ENCODE peak calls at places on chromosomes 16 and 17, in four cellular contexts. M is PC-3, O is neuronal stem cell, U is hepatocyte. D is an unnamed sample.

GRCh38 chr17:1267471-1267947 is 2.7 kb upstream of the BHLHA9 start:
- DNase-seq in O (no peak), M (no peak), U (no peak), D (no peak)

GRCh38 chr16:68299571-68300453 is 10.9 kb downstream of the SLC7A6OS start:
- DNase-seq in M (no peak), O (no peak), U (no peak), D (peak)

GRCh38 chr16:87198328-87198731 is 118.9 kb downstream of the C16orf95 start:
- DNase-seq in O (no peak), U (no peak), M (peak), D (no peak)

GRCh38 chr17:1940810-1941185 is 84.3 kb downstream of the RTN4RL1 start:
- DNase-seq in M (no peak), O (no peak), U (no peak), D (no peak)

GRCh38 chr16:802461-802860 is 1.9 kb upstream of the GNG13 start:
- DNase-seq in M (no peak), U (no peak), O (no peak), D (no peak)

GRCh38 chr17:32516450-32516849 is 29.7 kb downstream of the CDK5R1 start:
- DNase-seq in U (no peak), M (no peak), O (no peak), D (no peak)

GRCh38 chr17:82863941-82864720 is 24.3 kb upstream of the ZNF750 start:
- DNase-seq in U (peak), M (peak), O (no peak), D (peak)

GRCh38 chr16:56202036-56202435 is 10.7 kb downstream of the GNAO1 start:
- DNase-seq in M (peak), U (no peak), O (no peak), D (peak)

GRCh38 chr16:87368029-87368765 is 15.4 kb downstream of the FBXO31 start:
- DNase-seq in U (no peak), O (no peak), M (no peak), D (no peak)

GRCh38 chr16:20898938-20899502 is 1.1 kb downstream of the DCUN1D3 start:
- DNase-seq in U (peak), O (no peak), M (no peak), D (peak)

GRCh38 chr17:38667099-38667786 is 7.5 kb downstream of the EPOP start:
- DNase-seq in O (peak), M (peak), U (peak), D (peak)

GRCh38 chr16:57000271-57001025 is 11.1 kb downstream of the NLRC5 start:
- DNase-seq in M (peak), O (no peak), U (no peak), D (peak)

GRCh38 chr17:70047619-70048018 is 27.4 kb upstream of the KCNJ16 start:
- DNase-seq in O (no peak), U (no peak), M (peak), D (no peak)

GRCh38 chr16:78292726-78293380 is 193.4 kb downstream of the WWOX start:
- DNase-seq in U (peak), O (no peak), M (no peak), D (no peak)

GRCh38 chr16:58280846-58281301 is 14.0 kb downstream of the PRSS54 start:
- DNase-seq in O (no peak), M (peak), U (no peak), D (peak)

GRCh38 chr17:35892091-35892637 is 12.0 kb upstream of the CCL5 start:
- DNase-seq in M (no peak), U (no peak), O (no peak), D (peak)

GRCh38 chr17:47719411-47720152 is 13.5 kb upstream of the TBX21 start:
- DNase-seq in U (no peak), M (peak), O (no peak), D (peak)

GRCh38 chr17:35119370-35120185 is at the start of gene RAD51D:
- DNase-seq in M (peak), U (peak), O (peak), D (peak)

GRCh38 chr16:67547423-67548264 is 14.7 kb upstream of the CTCF start:
- DNase-seq in M (no peak), U (no peak), O (no peak), D (no peak)

GRCh38 chr17:78289802-78290363 is 58.5 kb downstream of the TMEM235 start:
- DNase-seq in M (peak), O (peak), U (peak), D (peak)

GRCh38 chr16:9090101-9090959 is 1.1 kb upstream of the HAPSTR1 start:
- DNase-seq in O (peak), M (peak), U (peak), D (no peak)

GRCh38 chr16:86297391-86297790 is 212.9 kb upstream of the FOXF1 start:
- DNase-seq in U (no peak), O (no peak), M (no peak), D (peak)

GRCh38 chr17:80219777-80220708 is at the start of the genes SGSH and SLC26A11:
- DNase-seq in O (peak), M (peak), U (peak), D (peak)

GRCh38 chr17:5418858-5419355 is 555 bp downstream of the NUP88 start:
- DNase-seq in O (peak), M (peak), U (peak), D (peak)

GRCh38 chr16:51816929-51817328 is 665.9 kb upstream of the SALL1 start:
- DNase-seq in M (no peak), O (no peak), U (no peak), D (no peak)

GRCh38 chr17:76174072-76174471 is 33.0 kb upstream of the FOXJ1 start:
- DNase-seq in U (no peak), M (no peak), O (no peak), D (no peak)

GRCh38 chr16:576823-577201 is 7.0 kb downstream of the PIGQ start:
- DNase-seq in O (no peak), U (no peak), M (no peak), D (no peak)

GRCh38 chr17:72392056-72393010 is 271.5 kb downstream of the SOX9 start:
- DNase-seq in O (no peak), M (peak), U (no peak), D (no peak)

GRCh38 chr17:43814714-43815113 is 18.2 kb downstream of the MPP3 start:
- DNase-seq in U (no peak), M (peak), O (no peak), D (peak)

GRCh38 chr17:80955673-80956306 is 35.9 kb upstream of the CHMP6 start:
- DNase-seq in O (no peak), M (no peak), U (no peak), D (no peak)

GRCh38 chr16:4367393-4367856 is 4.2 kb upstream of the VASN start:
- DNase-seq in O (no peak), M (no peak), U (no peak), D (no peak)

GRCh38 chr17:35286120-35286781 is 43.4 kb downstream of the SLFN5 start:
- DNase-seq in O (no peak), U (no peak), M (peak), D (no peak)

GRCh38 chr16:31458073-31458834 is 1.0 kb upstream of the ARMC5 start:
- DNase-seq in U (peak), M (no peak), O (no peak), D (peak)

GRCh38 chr16:51753382-51753781 is 602.3 kb upstream of the SALL1 start:
- DNase-seq in M (no peak), O (no peak), U (no peak), D (no peak)

GRCh38 chr17:7969434-7969833 is 33.0 kb upstream of the GUCY2D start:
- DNase-seq in U (no peak), O (no peak), M (no peak), D (no peak)

DNA sequence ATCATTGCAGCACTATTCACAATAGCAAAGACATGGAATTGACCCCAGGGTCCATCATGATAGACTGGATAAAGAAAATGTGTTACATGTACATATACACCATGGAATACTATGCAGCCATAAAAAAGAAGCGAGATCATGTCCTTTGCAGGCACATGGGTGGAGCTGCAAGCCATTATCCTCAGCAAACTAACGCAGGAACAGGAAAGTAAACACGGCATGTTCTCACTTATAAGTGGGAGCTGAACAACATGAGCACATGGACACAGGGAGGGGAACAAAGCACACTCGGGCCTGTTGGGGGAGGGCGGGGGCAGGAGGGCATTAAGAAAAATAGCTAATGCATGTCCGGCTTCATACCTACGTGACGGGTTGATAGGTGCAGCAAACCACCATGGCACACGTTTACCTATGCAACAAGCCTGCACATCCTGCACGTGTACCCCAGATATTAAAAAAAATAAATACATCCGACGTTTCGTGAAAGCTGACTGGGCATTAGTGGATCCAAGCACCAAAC is 28.9 kb downstream of the ZNF778 start:
- DNase-seq in U (no peak), M (no peak), O (no peak), D (no peak)
- H2AFZ ChIP-seq in U (peak), M (peak), O (peak), D (peak)

GRCh38 chr17:40244255-40244654 is 25.2 kb downstream of the WIPF2 start:
- DNase-seq in U (no peak), M (no peak), O (no peak), D (no peak)
- H3K4me2 ChIP-seq in U (no peak), M (no peak), O (no peak), D (no peak)

DNA sequence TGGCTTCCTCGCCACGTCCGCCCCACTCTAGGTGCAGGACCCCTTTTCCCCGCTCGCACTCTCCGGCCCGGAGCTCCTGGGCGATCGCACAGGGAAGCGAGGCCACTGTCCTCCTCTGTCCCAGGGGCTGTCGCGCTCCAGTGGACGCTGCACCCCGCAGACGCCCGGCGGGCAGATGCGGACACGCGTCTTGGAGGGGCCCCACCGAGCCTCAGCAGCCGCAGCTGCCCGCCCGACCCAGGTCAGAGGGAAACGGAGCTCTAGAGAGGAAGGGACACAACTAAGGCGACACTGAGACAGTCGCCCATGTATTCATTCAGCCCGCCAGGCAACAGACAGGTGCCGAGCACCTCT is 726 bp upstream of the SLC13A5 start:
- DNase-seq in M (no peak), U (no peak), O (peak), D (no peak)
- H3K4me3 ChIP-seq in M (no peak), U (peak), O (peak), D (no peak)

GRCh38 chr16:84689126-84689525 is 10.7 kb upstream of the USP10 start:
- DNase-seq in M (peak), O (no peak), U (peak), D (peak)
- H2AFZ ChIP-seq in M (no peak), O (no peak), U (no peak), D (no peak)

DNA sequence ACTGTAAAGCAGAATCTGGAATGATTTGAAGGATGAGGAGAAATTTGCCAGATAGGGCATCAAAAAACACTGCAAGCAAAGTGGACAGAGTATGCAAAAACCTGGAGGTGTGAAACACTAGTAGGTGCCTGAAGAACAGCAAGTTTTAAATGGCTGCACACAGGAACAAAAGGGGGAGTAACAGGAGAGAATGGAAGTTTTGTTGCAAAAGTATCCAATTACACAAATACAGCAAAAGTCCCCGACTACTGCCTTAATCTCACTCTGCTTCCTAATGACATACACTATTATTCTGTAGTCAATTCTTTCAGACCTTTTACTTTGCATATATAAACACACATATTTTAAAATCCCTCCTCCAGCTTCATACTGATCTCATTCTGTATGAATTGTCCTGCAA is 1.5 kb downstream of the HEATR6 start:
- DNase-seq in U (no peak), M (no peak), O (no peak), D (no peak)
- H3K4me2 ChIP-seq in U (peak), M (peak), O (no peak), D (peak)

GRCh38 chr16:27538508-27538907 is 11.2 kb downstream of the GTF3C1 start:
- DNase-seq in U (no peak), O (no peak), M (no peak), D (no peak)

GRCh38 chr16:27543801-27544200 is 5.9 kb downstream of the GTF3C1 start:
- DNase-seq in U (no peak), M (no peak), O (no peak), D (no peak)

GRCh38 chr16:27544671-27545070 is 5.0 kb downstream of the GTF3C1 start:
- DNase-seq in O (no peak), U (no peak), M (no peak), D (no peak)

GRCh38 chr16:27539636-27540035 is 10.1 kb downstream of the GTF3C1 start:
- DNase-seq in M (no peak), O (no peak), U (no peak), D (no peak)

GRCh38 chr16:27539120-27539519 is 10.6 kb downstream of the GTF3C1 start:
- DNase-seq in U (no peak), O (no peak), M (no peak), D (no peak)
- H3K4me3 ChIP-seq in U (no peak), O (no peak), M (no peak), D (no peak)

D was measured in mammary epithelial cell.